ENCODE peak calls at places on chromosomes 11 and 22, in seven cellular contexts. One of them, this sample, is unnamed.

GRCh38 chr11:11598243-11598642 is 23.6 kb downstream of the GALNT18 start:
- DNase-seq in K562: no peak
- DNase-seq in IMR-90: no peak
- DNase-seq in A549: no peak
- DNase-seq in HepG2: no peak
- DNase-seq in SK-N-SH: no peak
- DNase-seq in GM12878: no peak
- DNase-seq in this sample: no peak

GRCh38 chr11:41878158-41878557 is 418.7 kb upstream of the LRRC4C start:
- DNase-seq in K562: no peak
- DNase-seq in IMR-90: no peak
- DNase-seq in A549: no peak
- DNase-seq in HepG2: no peak
- DNase-seq in SK-N-SH: no peak
- DNase-seq in GM12878: no peak
- DNase-seq in this sample: no peak

GRCh38 chr11:70064726-70065317 is 13.3 kb upstream of the ANO1 start:
- DNase-seq in K562: no peak
- DNase-seq in IMR-90: no peak
- DNase-seq in A549: no peak
- DNase-seq in HepG2: no peak
- DNase-seq in SK-N-SH: no peak
- DNase-seq in GM12878: no peak
- DNase-seq in this sample: no peak

GRCh38 chr22:49243965-49244364 is 583.7 kb downstream of the BRD1 start:
- DNase-seq in K562: no peak
- DNase-seq in IMR-90: no peak
- DNase-seq in A549: no peak
- DNase-seq in HepG2: no peak
- DNase-seq in SK-N-SH: no peak
- DNase-seq in GM12878: no peak
- DNase-seq in this sample: peak; percentile 10

GRCh38 chr11:95917188-95918036 is 6.5 kb downstream of the MTMR2 start:
- DNase-seq in K562: no peak
- DNase-seq in IMR-90: peak; percentile 30
- DNase-seq in A549: no peak
- DNase-seq in HepG2: no peak
- DNase-seq in SK-N-SH: peak; percentile 24
- DNase-seq in GM12878: no peak
- DNase-seq in this sample: no peak

GRCh38 chr11:61777234-61778090 is 14.9 kb downstream of the TMEM258 start:
- DNase-seq in K562: peak; percentile 77
- DNase-seq in IMR-90: no peak
- DNase-seq in A549: no peak
- DNase-seq in HepG2: no peak
- DNase-seq in SK-N-SH: peak; percentile 60
- DNase-seq in GM12878: no peak
- DNase-seq in this sample: no peak

GRCh38 chr11:94219771-94220170 is 84.6 kb upstream of the IZUMO1R start:
- DNase-seq in K562: no peak
- DNase-seq in IMR-90: no peak
- DNase-seq in A549: no peak
- DNase-seq in HepG2: no peak
- DNase-seq in SK-N-SH: no peak
- DNase-seq in GM12878: no peak
- DNase-seq in this sample: no peak

GRCh38 chr11:10005955-10006525 is 288.0 kb downstream of the SBF2 start:
- DNase-seq in K562: no peak
- DNase-seq in IMR-90: no peak
- DNase-seq in A549: no peak
- DNase-seq in HepG2: no peak
- DNase-seq in SK-N-SH: no peak
- DNase-seq in GM12878: no peak
- DNase-seq in this sample: no peak

GRCh38 chr22:42292726-42293520 is 22.5 kb upstream of the TCF20 start:
- DNase-seq in K562: no peak
- DNase-seq in IMR-90: no peak
- DNase-seq in A549: no peak
- DNase-seq in HepG2: no peak
- DNase-seq in SK-N-SH: no peak
- DNase-seq in GM12878: no peak
- DNase-seq in this sample: no peak

GRCh38 chr11:119538748-119539147 is 115.8 kb upstream of the THY1 start:
- DNase-seq in K562: no peak
- DNase-seq in IMR-90: no peak
- DNase-seq in A549: no peak
- DNase-seq in HepG2: no peak
- DNase-seq in SK-N-SH: no peak
- DNase-seq in GM12878: no peak
- DNase-seq in this sample: no peak

GRCh38 chr11:131841028-131841427 is 470.6 kb downstream of the NTM start:
- DNase-seq in K562: no peak
- DNase-seq in IMR-90: no peak
- DNase-seq in A549: no peak
- DNase-seq in HepG2: no peak
- DNase-seq in SK-N-SH: no peak
- DNase-seq in GM12878: no peak
- DNase-seq in this sample: no peak

GRCh38 chr22:36328635-36329216 is 59.0 kb downstream of the MYH9 start:
- DNase-seq in K562: peak; percentile 34
- DNase-seq in IMR-90: peak; percentile 96
- DNase-seq in A549: peak; percentile 14
- DNase-seq in HepG2: no peak
- DNase-seq in SK-N-SH: no peak
- DNase-seq in GM12878: peak; percentile 51
- DNase-seq in this sample: no peak

GRCh38 chr11:122439911-122440782 is 215.4 kb upstream of the UBASH3B start:
- DNase-seq in K562: no peak
- DNase-seq in IMR-90: peak; percentile 45
- DNase-seq in A549: peak; percentile 15
- DNase-seq in HepG2: peak; percentile 83
- DNase-seq in SK-N-SH: peak; percentile 48
- DNase-seq in GM12878: no peak
- DNase-seq in this sample: peak; percentile 78

GRCh38 chr22:44450503-44450902 is 47.5 kb downstream of the RTL6 start:
- DNase-seq in K562: no peak
- DNase-seq in IMR-90: no peak
- DNase-seq in A549: no peak
- DNase-seq in HepG2: no peak
- DNase-seq in SK-N-SH: no peak
- DNase-seq in GM12878: no peak
- DNase-seq in this sample: no peak

GRCh38 chr22:27990879-27991278 is 71.8 kb upstream of the PITPNB start:
- DNase-seq in K562: peak; percentile 65
- DNase-seq in IMR-90: peak; percentile 8
- DNase-seq in A549: peak; percentile 13
- DNase-seq in HepG2: peak; percentile 63
- DNase-seq in SK-N-SH: peak; percentile 72
- DNase-seq in GM12878: no peak
- DNase-seq in this sample: peak; percentile 61

GRCh38 chr11:71474771-71475483 is 21.9 kb downstream of the NADSYN1 start:
- DNase-seq in K562: no peak
- DNase-seq in IMR-90: no peak
- DNase-seq in A549: no peak
- DNase-seq in HepG2: no peak
- DNase-seq in SK-N-SH: no peak
- DNase-seq in GM12878: no peak
- DNase-seq in this sample: no peak

GRCh38 chr11:71472357-71472885 is 19.4 kb downstream of the NADSYN1 start:
- DNase-seq in K562: no peak
- DNase-seq in IMR-90: no peak
- DNase-seq in A549: no peak
- DNase-seq in HepG2: no peak
- DNase-seq in SK-N-SH: no peak
- DNase-seq in GM12878: no peak
- DNase-seq in this sample: no peak

GRCh38 chr11:71474141-71474770 is 21.3 kb downstream of the NADSYN1 start:
- DNase-seq in K562: no peak
- DNase-seq in IMR-90: no peak
- DNase-seq in A549: no peak
- DNase-seq in HepG2: no peak
- DNase-seq in SK-N-SH: no peak
- DNase-seq in GM12878: no peak
- DNase-seq in this sample: no peak

GRCh38 chr11:71473793-71474080 is 20.7 kb downstream of the NADSYN1 start:
- DNase-seq in K562: no peak
- DNase-seq in IMR-90: no peak
- DNase-seq in A549: no peak
- DNase-seq in HepG2: no peak
- DNase-seq in SK-N-SH: no peak
- DNase-seq in GM12878: no peak
- DNase-seq in this sample: no peak

DNA sequence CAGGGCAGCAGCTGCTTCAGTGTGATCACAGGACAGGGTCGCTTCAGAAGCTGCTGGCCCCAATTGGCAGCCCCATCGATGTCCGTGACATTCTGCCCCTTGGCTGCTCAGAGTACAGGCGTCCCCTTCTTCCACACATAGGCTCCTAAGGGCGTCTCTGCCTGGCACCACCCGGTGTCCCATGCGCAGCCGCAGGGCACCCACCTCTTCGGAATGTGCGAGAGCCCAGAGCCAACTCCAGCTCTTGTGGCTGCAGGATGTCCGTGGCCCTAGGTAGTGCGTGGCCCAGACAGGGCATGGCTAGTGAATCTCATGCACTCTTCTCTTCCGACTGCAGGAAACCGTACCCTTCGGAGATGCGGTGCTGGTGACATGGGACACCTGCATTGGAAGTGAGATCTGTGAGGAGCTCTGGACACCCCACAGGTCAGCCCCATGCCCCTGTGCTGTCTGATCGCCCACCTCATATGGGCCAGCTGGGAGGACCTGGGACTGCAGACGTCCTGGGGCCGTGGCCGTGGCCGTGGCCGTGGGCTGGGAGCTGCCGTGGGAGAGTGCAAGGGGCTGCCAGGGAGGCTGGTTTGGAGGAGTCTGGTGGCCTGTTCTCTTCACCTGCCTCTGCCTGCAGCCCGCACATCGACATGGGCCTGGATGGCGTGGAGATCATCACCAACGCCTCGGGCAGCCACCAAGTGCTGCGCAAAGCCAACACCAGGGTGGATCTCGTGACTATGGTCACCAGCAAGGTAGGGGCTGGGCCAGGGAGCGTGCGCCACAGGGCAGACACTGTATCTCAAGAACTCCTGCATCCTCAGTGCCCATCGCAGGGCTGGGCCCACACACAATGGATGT is 20.2 kb downstream of the NADSYN1 start:
- DNase-seq in K562: no peak
- DNase-seq in IMR-90: no peak
- DNase-seq in A549: no peak
- DNase-seq in HepG2: no peak
- DNase-seq in SK-N-SH: no peak
- DNase-seq in GM12878: no peak
- DNase-seq in this sample: no peak
- TF ChIP-seq RFX5 in K562: no peak
- TF ChIP-seq RFX5 in IMR-90: no peak
- TF ChIP-seq RFX5 in A549: no peak
- TF ChIP-seq RFX5 in HepG2: no peak
- TF ChIP-seq RFX5 in SK-N-SH: no peak
- TF ChIP-seq RFX5 in GM12878: no peak
- TF ChIP-seq RFX5 in this sample: no peak

GRCh38 chr22:25013634-25014033 is 61.1 kb downstream of the KIAA1671 start:
- DNase-seq in K562: no peak
- DNase-seq in IMR-90: no peak
- DNase-seq in A549: no peak
- DNase-seq in HepG2: no peak
- DNase-seq in SK-N-SH: no peak
- DNase-seq in GM12878: no peak
- DNase-seq in this sample: no peak
- TF ChIP-seq RFX5 in K562: no peak
- TF ChIP-seq RFX5 in IMR-90: no peak
- TF ChIP-seq RFX5 in A549: no peak
- TF ChIP-seq RFX5 in HepG2: no peak
- TF ChIP-seq RFX5 in SK-N-SH: no peak
- TF ChIP-seq RFX5 in GM12878: no peak
- TF ChIP-seq RFX5 in this sample: no peak

DNA sequence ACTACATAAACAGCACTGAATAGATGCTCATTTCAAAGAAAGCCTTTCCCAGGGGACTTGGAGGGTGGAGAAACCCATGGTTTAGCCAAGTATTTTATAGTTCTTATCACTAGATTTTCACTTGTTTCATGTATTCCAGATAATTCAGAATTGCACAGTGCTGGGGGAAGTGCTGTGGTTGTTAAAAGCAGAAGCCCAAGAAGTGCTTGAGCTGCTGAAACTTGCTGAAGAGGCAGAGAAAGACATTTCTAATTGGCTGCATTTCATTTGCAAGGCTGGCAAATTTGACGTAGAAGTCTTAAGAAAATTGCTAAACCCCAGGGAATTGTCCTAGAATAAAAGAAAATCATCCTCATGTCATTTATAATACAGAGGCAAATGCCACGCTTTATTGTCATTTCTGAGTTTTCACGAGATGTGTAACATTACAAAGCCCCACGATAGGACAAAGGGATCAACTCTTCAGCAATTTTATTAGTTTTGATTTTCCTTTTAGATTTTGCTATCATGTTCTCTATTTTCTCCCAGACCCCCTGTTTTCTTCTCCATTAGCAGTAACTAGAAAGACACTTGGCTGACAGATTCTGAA is 20.0 kb downstream of the CSRP3 start:
- DNase-seq in K562: no peak
- DNase-seq in IMR-90: no peak
- DNase-seq in A549: no peak
- DNase-seq in HepG2: no peak
- DNase-seq in SK-N-SH: no peak
- DNase-seq in GM12878: no peak
- DNase-seq in this sample: no peak
- TF ChIP-seq RFX5 in K562: no peak
- TF ChIP-seq RFX5 in IMR-90: no peak
- TF ChIP-seq RFX5 in A549: no peak
- TF ChIP-seq RFX5 in HepG2: no peak
- TF ChIP-seq RFX5 in SK-N-SH: no peak
- TF ChIP-seq RFX5 in GM12878: no peak
- TF ChIP-seq RFX5 in this sample: no peak

DNA sequence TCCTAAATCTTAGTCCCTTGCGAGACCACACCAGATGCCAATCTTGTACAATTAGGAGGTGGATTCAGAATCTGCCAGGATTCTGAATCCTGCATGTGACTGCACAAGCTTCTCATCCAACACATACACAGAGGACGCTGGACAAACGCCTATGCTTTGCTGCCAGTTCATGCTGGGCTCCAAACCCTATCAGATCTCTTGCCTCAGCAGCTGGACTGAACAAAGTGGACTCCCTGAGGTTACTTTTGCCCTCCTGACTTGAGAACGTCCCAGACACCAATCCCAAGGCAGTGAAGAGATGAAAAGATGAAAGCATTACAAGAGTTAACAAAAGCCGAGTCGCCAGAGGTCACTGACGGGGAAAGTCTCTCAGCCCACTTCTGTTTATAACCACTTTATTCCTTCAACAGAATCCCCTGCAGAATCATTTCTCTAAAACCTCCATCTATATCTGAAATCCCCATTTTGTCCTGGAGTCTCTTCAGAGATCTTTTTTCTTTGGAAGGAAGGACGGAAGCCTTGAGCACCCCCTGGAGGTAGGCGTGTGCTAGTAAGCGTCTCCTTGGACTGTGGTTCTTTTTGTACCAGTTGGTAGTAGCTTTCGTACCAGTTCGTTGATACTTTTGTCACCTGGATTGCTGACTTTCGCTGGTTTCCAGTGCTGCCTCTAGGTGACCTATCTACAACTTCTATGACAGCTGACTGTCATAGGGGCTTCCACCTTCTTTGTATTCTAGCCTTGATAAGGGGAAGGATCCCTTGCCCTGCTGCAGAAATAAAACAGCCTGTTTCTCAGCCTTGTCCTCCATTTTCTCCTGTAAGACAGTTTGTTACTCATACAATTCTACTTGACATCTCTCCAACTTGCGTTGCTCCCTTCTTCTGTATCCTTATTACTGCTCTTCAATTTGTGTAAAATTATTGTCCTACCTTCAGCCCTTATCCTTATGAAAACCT is 26.1 kb upstream of the EED start:
- DNase-seq in K562: peak; percentile 80
- DNase-seq in IMR-90: peak; percentile 76
- DNase-seq in A549: peak; percentile 89
- DNase-seq in HepG2: peak; percentile 64
- DNase-seq in SK-N-SH: peak; percentile 70
- DNase-seq in GM12878: peak; percentile 76
- DNase-seq in this sample: peak; percentile 79
- TF ChIP-seq RFX5 in K562: no peak
- TF ChIP-seq RFX5 in IMR-90: no peak
- TF ChIP-seq RFX5 in A549: no peak
- TF ChIP-seq RFX5 in HepG2: no peak
- TF ChIP-seq RFX5 in SK-N-SH: no peak
- TF ChIP-seq RFX5 in GM12878: no peak
- TF ChIP-seq RFX5 in this sample: no peak